ENCODE peak calls at places on chromosomes 4 and X, in four cellular contexts. One of them, this sample, is unnamed.

GRCh38 chr4:82044141-82044993 is 329.4 kb downstream of the HNRNPD start:
- DNase-seq in transverse colon: peak; percentile 38
- DNase-seq in lung: peak; percentile 67
- DNase-seq in SK-N-SH: peak; percentile 34
- DNase-seq in this sample: peak; percentile 53

GRCh38 chr4:140243345-140243753 is 89.4 kb upstream of the MAML3 start:
- DNase-seq in transverse colon: peak; percentile 73
- DNase-seq in lung: no peak
- DNase-seq in SK-N-SH: no peak
- DNase-seq in this sample: no peak

GRCh38 chrX:135985123-135985973 is at the start of gene SLC9A6:
- DNase-seq in SK-N-SH: peak; percentile 90
- DNase-seq in transverse colon: peak; percentile 81
- DNase-seq in lung: peak; percentile 65
- DNase-seq in this sample: peak; percentile 80

GRCh38 chr4:1315838-1316536 is 26.3 kb downstream of the MAEA start:
- DNase-seq in SK-N-SH: no peak
- DNase-seq in lung: no peak
- DNase-seq in transverse colon: no peak
- DNase-seq in this sample: no peak

GRCh38 chrX:97844161-97844560 is 960.5 kb downstream of the RPA4 start:
- DNase-seq in SK-N-SH: peak; percentile 1
- DNase-seq in transverse colon: no peak
- DNase-seq in lung: no peak
- DNase-seq in this sample: no peak

GRCh38 chr4:74547042-74547441 is 102.1 kb downstream of the AREG start:
- DNase-seq in lung: no peak
- DNase-seq in transverse colon: no peak
- DNase-seq in SK-N-SH: no peak
- DNase-seq in this sample: no peak

GRCh38 chr4:7172946-7173345 is 19.4 kb upstream of the SORCS2 start:
- DNase-seq in lung: no peak
- DNase-seq in SK-N-SH: no peak
- DNase-seq in transverse colon: no peak
- DNase-seq in this sample: no peak

GRCh38 chrX:41491267-41492004 is 44.3 kb downstream of the NYX start:
- DNase-seq in transverse colon: no peak
- DNase-seq in lung: peak; percentile 52
- DNase-seq in SK-N-SH: no peak
- DNase-seq in this sample: no peak

GRCh38 chr4:184439856-184440592 is 34.3 kb downstream of the IRF2 start:
- DNase-seq in SK-N-SH: no peak
- DNase-seq in lung: peak; percentile 44
- DNase-seq in transverse colon: no peak
- DNase-seq in this sample: no peak

GRCh38 chr4:60562353-60562752 is 637.8 kb upstream of the ADGRL3 start:
- DNase-seq in SK-N-SH: no peak
- DNase-seq in transverse colon: no peak
- DNase-seq in lung: no peak
- DNase-seq in this sample: no peak

GRCh38 chr4:29578329-29578728 is 1141.8 kb upstream of the PCDH7 start:
- DNase-seq in SK-N-SH: no peak
- DNase-seq in transverse colon: no peak
- DNase-seq in lung: no peak
- DNase-seq in this sample: no peak

GRCh38 chr4:151857368-151857767 is 96.6 kb upstream of the GATB start:
- DNase-seq in SK-N-SH: no peak
- DNase-seq in lung: no peak
- DNase-seq in transverse colon: no peak
- DNase-seq in this sample: no peak

GRCh38 chrX:10240918-10241317 is 84.1 kb downstream of the CLCN4 start:
- DNase-seq in transverse colon: no peak
- DNase-seq in lung: no peak
- DNase-seq in SK-N-SH: no peak
- DNase-seq in this sample: no peak

GRCh38 chrX:1392376-1393130 is 640 bp upstream of the SLC25A6 start:
- DNase-seq in SK-N-SH: peak; percentile 81
- DNase-seq in transverse colon: peak; percentile 78
- DNase-seq in lung: peak; percentile 74
- DNase-seq in this sample: peak; percentile 69

GRCh38 chrX:1391370-1391706 is 575 bp downstream of the SLC25A6 start:
- DNase-seq in lung: no peak
- DNase-seq in SK-N-SH: peak; percentile 97
- DNase-seq in transverse colon: no peak
- DNase-seq in this sample: peak; percentile 83

GRCh38 chrX:1389993-1390285 is 2.0 kb downstream of the SLC25A6 start:
- DNase-seq in SK-N-SH: no peak
- DNase-seq in transverse colon: no peak
- DNase-seq in lung: no peak
- DNase-seq in this sample: no peak

GRCh38 chrX:1390621-1391369 is 1.1 kb downstream of the SLC25A6 start:
- DNase-seq in transverse colon: peak; percentile 13
- DNase-seq in SK-N-SH: no peak
- DNase-seq in lung: no peak
- DNase-seq in this sample: no peak

DNA sequence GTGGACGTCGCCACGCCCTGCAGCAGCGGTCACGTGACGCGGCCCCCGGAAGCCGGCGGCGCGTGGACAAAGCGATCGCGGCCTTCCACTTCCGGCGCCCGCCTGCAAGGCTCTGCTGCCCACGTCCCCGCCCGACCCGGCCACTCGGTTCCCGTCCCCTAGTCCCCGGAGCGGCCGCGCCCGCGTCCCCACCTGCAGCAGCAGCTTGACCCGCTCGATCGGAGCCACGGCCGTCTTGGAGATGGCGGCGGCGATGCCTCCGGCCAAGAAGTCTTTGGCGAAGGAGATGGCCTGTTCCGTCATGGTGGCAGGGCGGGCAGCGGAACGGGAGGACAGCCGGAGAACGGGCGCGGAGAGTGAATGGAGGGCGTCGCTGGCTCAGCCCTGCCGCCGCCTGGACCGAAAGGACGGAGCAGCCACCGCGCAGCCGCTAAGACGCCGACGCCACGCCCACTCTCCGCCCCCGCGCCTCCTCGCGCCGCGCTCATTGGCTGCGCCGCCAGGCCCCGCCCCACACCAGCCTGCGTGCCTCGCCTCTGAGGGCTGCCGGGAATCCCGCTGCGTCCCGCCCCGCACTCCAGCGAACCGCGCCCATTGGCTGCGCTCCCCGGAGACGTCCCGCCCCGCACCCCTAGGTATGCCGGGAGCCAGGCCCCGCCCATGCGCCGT is at the start of gene SLC25A6:
- DNase-seq in lung: peak; percentile 98
- DNase-seq in transverse colon: peak; percentile 99
- DNase-seq in SK-N-SH: peak; percentile 98
- DNase-seq in this sample: peak; percentile 95
- TF ChIP-seq CTCF in lung: no peak
- TF ChIP-seq CTCF in transverse colon: no peak
- TF ChIP-seq CTCF in SK-N-SH: no peak
- TF ChIP-seq CTCF in this sample: no peak

DNA sequence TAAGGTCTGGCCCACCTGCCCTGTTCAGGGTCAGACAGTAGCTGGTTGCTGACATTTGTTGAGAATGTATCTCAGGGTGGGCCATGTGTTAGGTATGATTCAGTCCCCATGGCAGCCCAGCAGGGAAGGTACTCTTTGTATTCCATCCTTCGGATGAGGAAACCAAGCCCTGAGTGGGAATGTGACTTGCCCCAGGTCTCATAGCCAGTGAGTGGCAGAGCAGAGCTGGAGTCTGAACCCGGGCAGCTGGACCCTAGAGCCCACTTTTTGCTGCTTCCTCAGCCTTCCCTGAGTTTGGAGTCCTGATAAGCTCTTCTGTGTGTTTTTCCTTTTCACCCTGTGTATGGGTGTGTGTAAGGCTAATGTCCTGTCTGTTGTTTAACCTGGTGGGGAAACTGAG is 21.6 kb upstream of the UBA1 start:
- DNase-seq in lung: no peak
- DNase-seq in transverse colon: no peak
- DNase-seq in SK-N-SH: no peak
- DNase-seq in this sample: no peak
- H3K36me3 ChIP-seq in lung: peaks cover 34% of the 10 kb centered on the region
- H3K36me3 ChIP-seq in transverse colon: no peaks in the 10 kb centered on the region
- H3K36me3 ChIP-seq in SK-N-SH: no peaks in the 10 kb centered on the region
- H3K36me3 ChIP-seq in this sample: peaks cover 49% of the 10 kb centered on the region

DNA sequence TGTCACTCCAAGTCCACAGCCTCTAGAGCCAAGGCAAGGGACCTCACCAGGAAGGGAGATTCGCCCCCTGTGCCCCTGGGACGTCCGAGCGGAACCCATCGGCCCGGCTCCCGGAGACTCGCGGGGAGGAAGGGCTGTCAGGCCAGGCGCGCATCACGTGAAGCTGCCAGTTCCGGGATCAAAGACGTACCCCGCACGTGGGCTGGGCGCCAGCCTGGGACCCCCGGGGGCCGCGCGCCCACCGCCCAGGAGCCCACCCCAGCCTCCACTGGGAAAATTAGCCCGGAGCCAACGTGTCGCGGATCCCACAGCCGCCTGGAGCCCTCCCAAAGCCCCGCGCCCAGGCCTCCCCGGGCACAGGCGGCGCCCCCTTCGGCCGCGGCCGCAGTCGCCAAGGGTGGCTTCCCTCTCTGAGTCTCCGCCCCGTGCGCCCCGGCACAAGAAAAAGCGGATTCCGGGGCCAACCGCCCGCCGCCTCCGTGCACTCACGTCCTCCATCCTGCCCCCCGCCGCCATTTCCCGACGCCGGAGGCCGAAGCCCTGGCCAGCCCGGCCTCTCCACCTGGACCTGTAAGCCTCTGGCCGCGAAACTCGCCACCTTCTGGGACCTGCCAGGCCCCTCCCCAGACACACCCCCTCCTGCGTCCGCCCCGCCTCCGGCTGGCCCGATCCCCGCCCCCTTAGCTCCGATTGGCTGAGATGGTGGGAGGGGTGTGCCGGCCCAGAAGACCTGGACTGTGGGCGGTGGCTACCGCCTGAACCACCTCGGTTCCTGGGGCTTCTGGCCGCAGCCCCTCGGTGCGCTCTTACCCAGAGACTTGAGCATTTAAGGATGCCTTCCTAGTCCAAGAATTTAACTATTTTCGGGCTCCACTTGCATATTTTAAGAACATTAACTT is at the start of gene TMEM192:
- DNase-seq in lung: peak; percentile 96
- DNase-seq in SK-N-SH: peak; percentile 98
- DNase-seq in transverse colon: peak; percentile 96
- DNase-seq in this sample: peak; percentile 95
- TF ChIP-seq CTCF in lung: no peak
- TF ChIP-seq CTCF in SK-N-SH: peak; percentile 48
- TF ChIP-seq CTCF in transverse colon: peak; percentile 35
- TF ChIP-seq CTCF in this sample: peak; percentile 39

DNA sequence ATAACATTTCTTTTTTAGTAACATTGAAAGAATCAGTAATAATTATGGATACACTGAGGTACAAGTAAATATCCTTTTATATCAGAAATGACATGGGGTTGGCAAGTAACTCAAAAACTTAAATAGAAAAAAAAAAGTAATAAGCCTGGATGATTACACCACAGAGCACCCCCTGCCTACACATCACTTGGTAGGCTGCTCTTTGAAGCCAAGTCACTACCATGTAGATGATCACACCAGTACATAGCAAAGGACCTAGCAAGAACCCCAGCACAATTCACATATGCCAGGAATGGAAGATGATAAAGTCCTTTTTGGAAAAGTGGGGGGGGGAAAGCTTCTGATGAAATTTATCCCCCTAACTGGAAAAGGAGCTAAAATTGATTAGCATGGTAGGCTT is 56.9 kb downstream of the METTL14 start:
- DNase-seq in lung: no peak
- DNase-seq in SK-N-SH: no peak
- DNase-seq in transverse colon: no peak
- DNase-seq in this sample: no peak
- H3K36me3 ChIP-seq in lung: peaks cover 19% of the 10 kb centered on the region
- H3K36me3 ChIP-seq in SK-N-SH: peaks cover 72% of the 10 kb centered on the region
- H3K36me3 ChIP-seq in transverse colon: no peaks in the 10 kb centered on the region
- H3K36me3 ChIP-seq in this sample: peaks cover 73% of the 10 kb centered on the region

GRCh38 chr4:79331126-79331876 is 5.4 kb upstream of the NAA11 start:
- DNase-seq in lung: no peak
- DNase-seq in SK-N-SH: no peak
- DNase-seq in transverse colon: no peak
- DNase-seq in this sample: peak; percentile 30

GRCh38 chr4:79319975-79320374 is 5.9 kb downstream of the NAA11 start:
- DNase-seq in SK-N-SH: no peak
- DNase-seq in lung: no peak
- DNase-seq in transverse colon: no peak
- DNase-seq in this sample: no peak

GRCh38 chr4:79325864-79326328 is at the start of gene NAA11:
- DNase-seq in lung: no peak
- DNase-seq in SK-N-SH: no peak
- DNase-seq in transverse colon: no peak
- DNase-seq in this sample: no peak

DNA sequence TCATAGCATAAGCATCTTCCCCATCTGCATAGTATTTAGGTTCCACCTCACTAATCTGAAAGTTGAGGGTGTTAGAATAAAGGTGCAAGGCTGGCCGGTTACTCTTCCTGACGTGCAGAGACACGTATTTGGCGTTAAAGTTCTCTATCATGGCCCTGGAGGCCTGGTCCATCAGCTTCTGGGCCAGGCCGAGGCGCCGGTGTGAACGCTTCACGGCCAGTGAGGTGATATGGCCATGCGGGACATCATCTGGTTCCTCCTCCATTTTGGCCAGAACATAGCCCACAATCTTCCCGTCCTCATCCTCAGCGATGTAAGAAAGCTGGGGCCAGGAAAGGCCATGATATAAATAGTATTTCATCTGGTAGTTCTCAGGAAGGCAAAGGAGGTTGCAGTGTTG is 425 bp downstream of the NAA11 start:
- DNase-seq in SK-N-SH: no peak
- DNase-seq in lung: no peak
- DNase-seq in transverse colon: no peak
- DNase-seq in this sample: no peak
- TF ChIP-seq CTCF in SK-N-SH: no peak
- TF ChIP-seq CTCF in lung: no peak
- TF ChIP-seq CTCF in transverse colon: no peak
- TF ChIP-seq CTCF in this sample: no peak

GRCh38 chr4:5852806-5853205 is 40.1 kb downstream of the CRMP1 start:
- DNase-seq in SK-N-SH: no peak
- DNase-seq in transverse colon: no peak
- DNase-seq in lung: no peak
- DNase-seq in this sample: no peak
- H3K36me3 ChIP-seq in SK-N-SH: no peaks in the 10 kb centered on the region
- H3K36me3 ChIP-seq in transverse colon: no peaks in the 10 kb centered on the region
- H3K36me3 ChIP-seq in lung: peaks cover 3% of the 10 kb centered on the region
- H3K36me3 ChIP-seq in this sample: peaks cover 90% of the 10 kb centered on the region

GRCh38 chr4:15681372-15682339 is at the start of gene FAM200B:
- DNase-seq in lung: peak; percentile 99
- DNase-seq in transverse colon: peak; percentile 100
- DNase-seq in SK-N-SH: peak; percentile 99
- DNase-seq in this sample: peak; percentile 100
- TF ChIP-seq CTCF in lung: no peak
- TF ChIP-seq CTCF in transverse colon: peak; percentile 25
- TF ChIP-seq CTCF in SK-N-SH: peak; percentile 12
- TF ChIP-seq CTCF in this sample: no peak

DNA sequence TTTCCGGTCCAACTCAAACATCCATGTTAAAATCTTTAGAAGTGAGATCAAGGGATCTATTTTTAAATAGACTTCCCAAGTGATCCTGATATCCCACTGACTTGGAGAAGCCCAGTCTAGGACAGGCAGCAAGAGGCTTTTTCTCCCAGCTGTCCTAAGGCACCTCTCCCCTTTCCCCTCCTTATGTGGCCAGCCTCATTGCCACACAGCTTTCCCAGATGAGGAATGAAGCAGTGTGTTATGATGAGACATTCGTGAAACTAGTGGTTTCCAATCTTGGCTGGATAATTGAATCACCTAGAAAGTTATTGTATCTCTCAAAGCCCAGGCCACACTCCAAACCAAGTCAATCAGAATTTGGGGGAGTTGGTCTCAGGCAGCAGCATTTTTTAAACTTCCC is 16.8 kb upstream of the HSD17B13 start:
- DNase-seq in SK-N-SH: no peak
- DNase-seq in transverse colon: no peak
- DNase-seq in lung: no peak
- DNase-seq in this sample: no peak
- H3K36me3 ChIP-seq in SK-N-SH: peaks cover 70% of the 10 kb centered on the region
- H3K36me3 ChIP-seq in transverse colon: peaks cover 2% of the 10 kb centered on the region
- H3K36me3 ChIP-seq in lung: peaks cover 12% of the 10 kb centered on the region
- H3K36me3 ChIP-seq in this sample: peaks cover 39% of the 10 kb centered on the region